ENCODE peak calls at places on chromosome 22, in four cellular contexts. Q is fibroblast of villous mesenchyme, P is GM23338, Z is trophoblast cell. E is an unnamed sample.

GRCh38 chr22:32527756-32528155 is 53.1 kb downstream of the FBXO7 start:
- DNase-seq in Q (no peak), P (no peak), Z (peak; percentile 49), E (no peak)

GRCh38 chr22:46013460-46014416 is 36.8 kb upstream of the WNT7B start:
- DNase-seq in Q (peak; percentile 96), P (peak; percentile 90), Z (peak; percentile 99), E (peak; percentile 98)

GRCh38 chr22:43878831-43879550 is 12.8 kb downstream of the PNPLA5 start:
- DNase-seq in Q (no peak), P (no peak), Z (no peak), E (no peak)

GRCh38 chr22:25564320-25564978 is at the start of gene GRK3:
- DNase-seq in Q (peak; percentile 26), P (peak; percentile 75), Z (peak; percentile 73), E (peak; percentile 61)

GRCh38 chr22:32205974-32206773 is 1.3 kb upstream of the RFPL2 start:
- DNase-seq in Q (no peak), P (peak; percentile 60), Z (no peak), E (no peak)

GRCh38 chr22:48096411-48096810 is 1334.0 kb downstream of the TBC1D22A start:
- DNase-seq in Q (no peak), P (no peak), Z (no peak), E (no peak)

GRCh38 chr22:48858856-48859255 is 968.8 kb downstream of the BRD1 start:
- DNase-seq in Q (no peak), P (no peak), Z (no peak), E (no peak)

GRCh38 chr22:48694296-48694883 is 1133.3 kb downstream of the BRD1 start:
- DNase-seq in Q (no peak), P (no peak), Z (no peak), E (no peak)

GRCh38 chr22:27576413-27576812 is 225.1 kb downstream of the MN1 start:
- DNase-seq in Q (no peak), P (no peak), Z (no peak), E (no peak)

GRCh38 chr22:27575348-27575747 is 226.2 kb downstream of the MN1 start:
- DNase-seq in Q (no peak), P (no peak), Z (no peak), E (no peak)

GRCh38 chr22:27578937-27579617 is 222.5 kb downstream of the MN1 start:
- DNase-seq in Q (peak; percentile 82), P (no peak), Z (no peak), E (no peak)

GRCh38 chr22:27577570-27577969 is 224.0 kb downstream of the MN1 start:
- DNase-seq in Q (no peak), P (no peak), Z (no peak), E (no peak)

DNA sequence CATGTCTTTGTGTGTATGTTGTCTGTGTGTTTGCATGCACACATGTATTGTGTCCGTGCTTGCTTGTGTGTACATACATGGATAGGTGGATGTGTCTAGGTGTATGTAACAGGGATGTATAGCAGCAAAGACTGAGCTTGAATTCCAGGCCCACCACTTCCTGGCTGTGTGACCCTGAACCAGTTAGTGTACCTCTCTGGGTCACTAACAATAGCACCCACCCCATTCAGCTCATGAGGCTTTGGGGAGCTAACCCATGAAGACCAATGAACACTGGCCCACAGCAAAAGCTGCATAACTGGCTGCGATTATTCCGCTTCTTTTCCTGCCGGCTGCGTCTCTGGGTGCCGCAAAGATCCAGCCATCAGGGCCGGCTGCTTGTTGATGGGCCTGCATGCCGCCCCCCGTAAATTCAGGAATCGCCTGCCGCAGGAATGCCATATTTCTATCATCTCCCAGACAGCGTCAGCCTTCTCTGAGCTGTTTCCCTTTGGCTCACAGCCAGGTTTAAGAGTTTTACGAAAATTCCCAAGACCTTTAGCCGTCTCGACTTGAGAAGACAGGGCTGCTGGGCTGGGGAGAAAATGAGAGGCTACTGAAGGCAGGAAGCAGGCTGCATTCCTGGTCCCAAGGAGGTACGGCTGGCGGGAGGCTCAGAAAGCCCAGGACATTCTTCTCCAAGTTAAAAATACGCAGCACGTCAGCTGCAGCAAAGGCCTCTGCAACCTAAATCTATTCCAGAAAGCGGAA is 224.6 kb downstream of the MN1 start:
- DNase-seq in Q (peak; percentile 74), P (peak; percentile 32), Z (no peak), E (peak; percentile 21)
- H3K4me3 ChIP-seq in Q (no peak overlapping the region), P (no peak overlapping the region), Z (no peak overlapping the region), E (no peak overlapping the region)

GRCh38 chr22:41911292-41911611 is 3.6 kb downstream of the SHISA8 start:
- DNase-seq in Q (no peak), P (no peak), Z (no peak), E (no peak)

GRCh38 chr22:41909290-41910049 is 5.4 kb downstream of the SHISA8 start:
- DNase-seq in Q (no peak), P (peak; percentile 66), Z (peak; percentile 25), E (no peak)

GRCh38 chr22:41910599-41911291 is 4.1 kb downstream of the SHISA8 start:
- DNase-seq in Q (peak; percentile 24), P (peak; percentile 45), Z (peak; percentile 45), E (peak; percentile 66)

GRCh38 chr22:41908409-41909289 is 6.2 kb downstream of the SHISA8 start:
- DNase-seq in Q (no peak), P (peak; percentile 52), Z (no peak), E (no peak)

GRCh38 chr22:41910050-41910598 is 4.8 kb downstream of the SHISA8 start:
- DNase-seq in Q (no peak), P (peak; percentile 79), Z (peak; percentile 69), E (peak; percentile 39)
- H3K4me3 ChIP-seq in Q (peak overlapping the region; percentile 18), P (peak overlapping the region; percentile 48), Z (no peak overlapping the region), E (no peak overlapping the region)

GRCh38 chr22:50193621-50194020 is 7.2 kb upstream of the SELENOO start:
- DNase-seq in Q (no peak), P (no peak), Z (no peak), E (no peak)
- H3K4me3 ChIP-seq in Q (no peak overlapping the region), P (no peak overlapping the region), Z (no peak overlapping the region), E (no peak overlapping the region)

GRCh38 chr22:30434775-30435315 is 9.3 kb downstream of the MTFP1 start:
- DNase-seq in Q (no peak), P (no peak), Z (no peak), E (no peak)

GRCh38 chr22:30435674-30436126 is 10.1 kb downstream of the MTFP1 start:
- DNase-seq in Q (no peak), P (no peak), Z (no peak), E (no peak)

GRCh38 chr22:30433773-30434172 is 8.2 kb downstream of the MTFP1 start:
- DNase-seq in Q (no peak), P (no peak), Z (no peak), E (no peak)

GRCh38 chr22:30438559-30438958 is 13.0 kb downstream of the MTFP1 start:
- DNase-seq in Q (no peak), P (no peak), Z (no peak), E (no peak)

DNA sequence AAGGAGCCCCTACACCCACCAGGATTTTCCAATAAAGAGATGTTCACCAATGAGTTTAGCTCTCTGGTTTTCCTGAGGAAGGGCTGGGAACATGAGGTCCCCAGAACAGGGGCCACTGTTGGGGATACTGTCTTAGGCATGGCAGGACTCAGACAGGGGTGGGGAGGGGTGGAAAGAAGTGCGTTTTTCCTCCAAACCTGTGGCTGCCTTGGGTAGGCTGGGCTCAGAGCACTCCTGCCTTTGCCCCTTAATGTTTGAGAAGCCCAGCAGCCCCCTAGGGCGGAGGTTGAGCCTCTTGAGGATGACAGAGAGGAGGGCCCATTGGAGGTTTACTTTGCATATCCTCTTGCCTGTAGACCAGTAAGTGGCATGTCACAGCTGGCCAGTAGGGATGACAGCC is 10.6 kb downstream of the MTFP1 start:
- DNase-seq in Q (no peak), P (no peak), Z (no peak), E (no peak)
- H3K4me3 ChIP-seq in Q (no peak overlapping the region), P (no peak overlapping the region), Z (no peak overlapping the region), E (no peak overlapping the region)

GRCh38 chr22:33854724-33855123 is 65.6 kb downstream of the LARGE1 start:
- DNase-seq in Q (no peak), P (no peak), Z (no peak), E (no peak)
- H3K4me3 ChIP-seq in Q (no peak overlapping the region), P (no peak overlapping the region), Z (no peak overlapping the region), E (no peak overlapping the region)

DNA sequence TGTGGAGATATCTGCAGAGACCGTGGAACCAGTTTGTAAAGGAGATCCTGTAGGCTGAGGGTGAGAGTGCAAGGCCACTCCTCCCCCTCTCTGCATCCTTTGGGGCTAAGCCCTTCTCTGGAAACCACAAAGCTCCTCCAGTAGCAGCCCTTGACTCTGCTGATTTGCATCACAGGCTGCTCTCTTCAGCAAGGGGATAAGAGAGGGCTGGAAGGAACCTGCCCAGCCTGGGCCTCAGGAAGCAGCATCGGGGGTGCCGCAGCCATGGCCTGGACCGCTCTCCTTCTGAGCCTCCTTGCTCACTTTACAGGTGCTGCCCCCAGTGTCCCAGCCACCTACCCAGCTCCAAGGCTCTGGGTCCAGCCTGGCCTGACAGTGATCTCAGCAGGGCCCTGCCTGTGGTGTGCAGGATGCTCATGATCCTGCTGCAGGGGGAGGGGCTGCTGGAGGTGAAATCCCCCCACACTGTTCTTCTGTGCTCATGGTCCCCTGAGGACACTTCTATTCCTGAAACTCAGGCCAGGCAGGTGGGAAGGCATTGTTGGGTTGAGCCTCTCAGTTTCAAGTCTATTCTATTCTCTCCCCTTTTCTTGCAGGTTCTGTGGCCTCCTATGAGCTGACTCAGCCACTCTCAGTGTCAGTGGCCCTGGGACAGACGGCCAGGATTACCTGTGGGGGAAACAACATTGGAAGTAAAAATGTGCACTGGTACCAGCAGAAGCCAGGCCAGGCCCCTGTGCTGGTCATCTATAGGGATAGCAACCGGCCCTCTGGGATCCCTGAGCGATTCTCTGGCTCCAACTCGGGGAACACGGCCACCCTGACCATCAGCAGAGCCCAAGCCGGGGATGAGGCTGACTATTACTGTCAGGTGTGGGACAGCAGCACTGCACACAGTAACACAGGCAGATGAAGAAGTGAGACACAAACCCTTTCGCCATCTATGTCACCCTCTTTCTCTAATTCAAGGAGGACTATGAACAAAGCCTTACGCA is 68.5 kb upstream of the IGLL5 start:
- DNase-seq in Q (no peak), P (no peak), Z (no peak), E (no peak)
- H3K4me3 ChIP-seq in Q (no peak overlapping the region), P (no peak overlapping the region), Z (no peak overlapping the region), E (no peak overlapping the region)

DNA sequence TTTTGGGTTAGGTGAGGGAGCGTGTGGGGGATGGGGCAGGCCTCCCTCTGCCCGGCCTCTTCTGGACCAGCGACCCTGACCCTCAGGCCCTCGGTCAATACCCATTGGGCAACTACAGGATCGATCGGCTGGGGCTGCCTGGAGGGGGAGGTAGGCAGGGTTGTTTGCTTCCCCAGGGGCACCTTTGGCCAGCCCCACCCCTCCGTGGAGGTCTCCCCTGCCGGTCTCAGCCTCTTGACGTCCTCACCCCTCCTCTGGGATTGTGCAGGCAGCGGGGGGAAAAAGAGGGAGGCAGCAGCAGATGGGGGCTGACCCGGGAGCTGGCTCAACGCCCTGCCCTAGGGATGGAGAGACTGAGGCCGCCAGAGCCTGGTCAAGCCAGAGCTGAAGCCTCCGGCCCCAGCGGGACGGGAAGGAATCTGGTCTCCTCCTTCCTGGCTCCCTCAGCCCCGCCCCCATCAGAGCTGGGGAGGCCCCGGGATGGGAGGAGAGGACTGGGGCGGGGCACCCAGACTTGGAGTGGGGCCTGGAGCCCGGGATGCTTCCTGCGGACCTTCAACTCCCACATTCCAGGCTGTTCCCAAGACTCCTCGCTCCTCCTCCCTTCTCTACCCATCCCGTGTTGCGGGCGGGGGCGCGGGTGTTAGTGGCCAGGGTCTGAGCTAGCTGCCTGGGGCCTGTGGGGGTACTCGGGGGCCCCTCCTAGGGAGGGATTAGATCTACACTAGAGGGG is 14.4 kb upstream of the CDC42EP1 start:
- DNase-seq in Q (peak; percentile 98), P (peak; percentile 98), Z (peak; percentile 59), E (peak; percentile 98)
- H3K4me3 ChIP-seq in Q (peak overlapping the region; percentile 51), P (peak overlapping the region; percentile 68), Z (no peak overlapping the region), E (peak overlapping the region; percentile 54)